ENCODE peak calls at places on chromosomes 6 and 20, in four cellular contexts. One of them, this sample, is unnamed. For H3K27me3, the result is how much of the 10 kb centered on the place peaks cover.

GRCh38 chr20:4633379-4633778 is 88.3 kb upstream of the PRND start:
- DNase-seq in K562: no peak
- DNase-seq in GM23248: no peak
- DNase-seq in neuronal stem cell: no peak
- DNase-seq in this sample: no peak

GRCh38 chr20:21344216-21344615 is 41.1 kb downstream of the XRN2 start:
- DNase-seq in GM23248: no peak
- DNase-seq in neuronal stem cell: no peak
- DNase-seq in K562: no peak
- DNase-seq in this sample: no peak

GRCh38 chr6:20691185-20691584 is 156.9 kb downstream of the CDKAL1 start:
- DNase-seq in GM23248: no peak
- DNase-seq in neuronal stem cell: no peak
- DNase-seq in K562: no peak
- DNase-seq in this sample: no peak

GRCh38 chr20:6533828-6534388 is 233.6 kb upstream of the BMP2 start:
- DNase-seq in neuronal stem cell: no peak
- DNase-seq in K562: no peak
- DNase-seq in GM23248: peak
- DNase-seq in this sample: no peak

GRCh38 chr6:78436335-78436734 is 431.0 kb upstream of the IRAK1BP1 start:
- DNase-seq in GM23248: peak
- DNase-seq in neuronal stem cell: no peak
- DNase-seq in K562: no peak
- DNase-seq in this sample: no peak

GRCh38 chr6:10478187-10479040 is 42.7 kb upstream of the GCNT2 start:
- DNase-seq in neuronal stem cell: peak
- DNase-seq in GM23248: peak
- DNase-seq in K562: peak
- DNase-seq in this sample: peak

GRCh38 chr6:157879873-157880254 is 56.8 kb downstream of the SNX9 start:
- DNase-seq in K562: no peak
- DNase-seq in GM23248: no peak
- DNase-seq in neuronal stem cell: no peak
- DNase-seq in this sample: peak

GRCh38 chr6:116528800-116529199 is 16.7 kb downstream of the TRAPPC3L start:
- DNase-seq in GM23248: peak
- DNase-seq in K562: no peak
- DNase-seq in neuronal stem cell: no peak
- DNase-seq in this sample: no peak

GRCh38 chr6:28635547-28636158 is 110.0 kb downstream of the GPX5 start:
- DNase-seq in K562: no peak
- DNase-seq in GM23248: peak
- DNase-seq in neuronal stem cell: no peak
- DNase-seq in this sample: no peak

GRCh38 chr6:28280595-28281287 is 631 bp upstream of the PGBD1 start:
- DNase-seq in neuronal stem cell: no peak
- DNase-seq in GM23248: no peak
- DNase-seq in K562: no peak
- DNase-seq in this sample: no peak

GRCh38 chr6:7673063-7673536 is 52.8 kb upstream of the BMP6 start:
- DNase-seq in K562: peak
- DNase-seq in neuronal stem cell: peak
- DNase-seq in GM23248: peak
- DNase-seq in this sample: no peak

GRCh38 chr20:25338112-25339023 is 52.3 kb downstream of the ABHD12 start:
- DNase-seq in K562: no peak
- DNase-seq in GM23248: no peak
- DNase-seq in neuronal stem cell: no peak
- DNase-seq in this sample: no peak

GRCh38 chr20:36093025-36093803 is 61.3 kb upstream of the EPB41L1 start:
- DNase-seq in GM23248: peak
- DNase-seq in neuronal stem cell: no peak
- DNase-seq in K562: peak
- DNase-seq in this sample: no peak

GRCh38 chr20:77231-77630 is 10.2 kb upstream of the DEFB125 start:
- DNase-seq in K562: no peak
- DNase-seq in neuronal stem cell: no peak
- DNase-seq in GM23248: no peak
- DNase-seq in this sample: no peak

GRCh38 chr20:2326046-2326445 is 30.2 kb downstream of the TGM3 start:
- DNase-seq in K562: no peak
- DNase-seq in neuronal stem cell: no peak
- DNase-seq in GM23248: no peak
- DNase-seq in this sample: no peak

GRCh38 chr20:25011261-25011660 is 18.7 kb upstream of the APMAP start:
- DNase-seq in K562: no peak
- DNase-seq in neuronal stem cell: no peak
- DNase-seq in GM23248: no peak
- DNase-seq in this sample: no peak

GRCh38 chr6:100462990-100463684 is 1.6 kb downstream of the SIM1 start:
- DNase-seq in GM23248: no peak
- DNase-seq in neuronal stem cell: no peak
- DNase-seq in K562: no peak
- DNase-seq in this sample: no peak

GRCh38 chr6:163923658-163924411 is 509.3 kb downstream of the QKI start:
- DNase-seq in GM23248: no peak
- DNase-seq in K562: no peak
- DNase-seq in neuronal stem cell: no peak
- DNase-seq in this sample: no peak

GRCh38 chr6:46217671-46218131 is 46.9 kb upstream of the ENPP5 start:
- DNase-seq in GM23248: peak
- DNase-seq in K562: no peak
- DNase-seq in neuronal stem cell: no peak
- DNase-seq in this sample: no peak

GRCh38 chr6:159875194-159875593 is 15.6 kb upstream of the MAS1 start:
- DNase-seq in neuronal stem cell: no peak
- DNase-seq in K562: no peak
- DNase-seq in GM23248: no peak
- DNase-seq in this sample: no peak

GRCh38 chr6:107400748-107401147 is 58.6 kb downstream of the PDSS2 start:
- DNase-seq in K562: no peak
- DNase-seq in neuronal stem cell: no peak
- DNase-seq in GM23248: no peak
- DNase-seq in this sample: no peak

GRCh38 chr6:111686249-111686997 is 80.7 kb upstream of the TRAF3IP2 start:
- DNase-seq in GM23248: peak
- DNase-seq in neuronal stem cell: peak
- DNase-seq in K562: no peak
- DNase-seq in this sample: no peak

GRCh38 chr6:148969679-148970078 is 222.8 kb downstream of the UST start:
- DNase-seq in K562: no peak
- DNase-seq in GM23248: peak
- DNase-seq in neuronal stem cell: no peak
- DNase-seq in this sample: no peak

GRCh38 chr6:410555-411395 is 19.2 kb downstream of the IRF4 start:
- DNase-seq in K562: no peak
- DNase-seq in GM23248: no peak
- DNase-seq in neuronal stem cell: no peak
- DNase-seq in this sample: no peak

GRCh38 chr6:408148-408547 is 16.6 kb downstream of the IRF4 start:
- DNase-seq in neuronal stem cell: no peak
- DNase-seq in GM23248: no peak
- DNase-seq in K562: no peak
- DNase-seq in this sample: no peak

GRCh38 chr6:411402-412145 is 20.0 kb downstream of the IRF4 start:
- DNase-seq in GM23248: peak
- DNase-seq in K562: no peak
- DNase-seq in neuronal stem cell: no peak
- DNase-seq in this sample: no peak

GRCh38 chr6:409370-409972 is 17.9 kb downstream of the IRF4 start:
- DNase-seq in GM23248: no peak
- DNase-seq in K562: no peak
- DNase-seq in neuronal stem cell: no peak
- DNase-seq in this sample: no peak

GRCh38 chr6:408599-409102 is 17.1 kb downstream of the IRF4 start:
- DNase-seq in GM23248: peak
- DNase-seq in neuronal stem cell: peak
- DNase-seq in K562: peak
- DNase-seq in this sample: no peak
- H3K4me3 ChIP-seq in GM23248: no peak
- H3K4me3 ChIP-seq in neuronal stem cell: no peak
- H3K4me3 ChIP-seq in K562: no peak
- H3K4me3 ChIP-seq in this sample: no peak

DNA sequence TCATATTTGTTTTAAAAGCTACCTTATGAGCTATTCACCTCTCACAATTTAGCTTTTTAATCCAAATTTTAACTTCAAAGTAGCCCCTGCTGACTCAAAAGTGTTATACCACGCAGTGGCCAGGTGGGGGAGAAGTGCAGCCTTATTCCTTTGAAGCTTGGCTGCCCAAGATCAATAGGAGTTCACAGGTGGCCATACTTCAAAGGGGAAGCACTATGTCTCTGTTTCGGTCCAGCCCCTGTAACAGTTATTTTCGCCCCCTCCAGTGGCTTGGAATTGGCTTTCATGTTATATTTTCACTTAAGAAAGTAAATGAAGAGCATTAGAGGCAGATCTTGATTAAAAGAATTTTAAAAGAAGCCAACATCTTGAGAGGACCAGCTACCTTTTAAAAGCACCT is 608.4 kb downstream of the EPHA7 start:
- DNase-seq in GM23248: peak
- DNase-seq in neuronal stem cell: peak
- DNase-seq in K562: peak
- DNase-seq in this sample: peak
- H3K4me2 ChIP-seq in GM23248: no peak
- H3K4me2 ChIP-seq in neuronal stem cell: no peak
- H3K4me2 ChIP-seq in K562: no peak
- H3K4me2 ChIP-seq in this sample: peak

GRCh38 chr20:57231161-57231560 is 35.3 kb downstream of the BMP7 start:
- DNase-seq in GM23248: no peak
- DNase-seq in K562: no peak
- DNase-seq in neuronal stem cell: no peak
- DNase-seq in this sample: no peak
- H3K27me3 ChIP-seq in GM23248: half or more
- H3K27me3 ChIP-seq in K562: under half
- H3K27me3 ChIP-seq in neuronal stem cell: under half
- H3K27me3 ChIP-seq in this sample: under half

GRCh38 chr20:44186674-44187053 is 324 bp downstream of the JPH2 start:
- DNase-seq in neuronal stem cell: no peak
- DNase-seq in GM23248: peak
- DNase-seq in K562: no peak
- DNase-seq in this sample: no peak

GRCh38 chr20:44187763-44188709 is 1.0 kb upstream of the JPH2 start:
- DNase-seq in K562: no peak
- DNase-seq in neuronal stem cell: no peak
- DNase-seq in GM23248: peak
- DNase-seq in this sample: no peak

GRCh38 chr20:44186201-44186600 is 787 bp downstream of the JPH2 start:
- DNase-seq in neuronal stem cell: no peak
- DNase-seq in K562: no peak
- DNase-seq in GM23248: no peak
- DNase-seq in this sample: no peak

GRCh38 chr20:44188752-44189151 is 1.8 kb upstream of the JPH2 start:
- DNase-seq in GM23248: no peak
- DNase-seq in K562: no peak
- DNase-seq in neuronal stem cell: no peak
- DNase-seq in this sample: no peak

DNA sequence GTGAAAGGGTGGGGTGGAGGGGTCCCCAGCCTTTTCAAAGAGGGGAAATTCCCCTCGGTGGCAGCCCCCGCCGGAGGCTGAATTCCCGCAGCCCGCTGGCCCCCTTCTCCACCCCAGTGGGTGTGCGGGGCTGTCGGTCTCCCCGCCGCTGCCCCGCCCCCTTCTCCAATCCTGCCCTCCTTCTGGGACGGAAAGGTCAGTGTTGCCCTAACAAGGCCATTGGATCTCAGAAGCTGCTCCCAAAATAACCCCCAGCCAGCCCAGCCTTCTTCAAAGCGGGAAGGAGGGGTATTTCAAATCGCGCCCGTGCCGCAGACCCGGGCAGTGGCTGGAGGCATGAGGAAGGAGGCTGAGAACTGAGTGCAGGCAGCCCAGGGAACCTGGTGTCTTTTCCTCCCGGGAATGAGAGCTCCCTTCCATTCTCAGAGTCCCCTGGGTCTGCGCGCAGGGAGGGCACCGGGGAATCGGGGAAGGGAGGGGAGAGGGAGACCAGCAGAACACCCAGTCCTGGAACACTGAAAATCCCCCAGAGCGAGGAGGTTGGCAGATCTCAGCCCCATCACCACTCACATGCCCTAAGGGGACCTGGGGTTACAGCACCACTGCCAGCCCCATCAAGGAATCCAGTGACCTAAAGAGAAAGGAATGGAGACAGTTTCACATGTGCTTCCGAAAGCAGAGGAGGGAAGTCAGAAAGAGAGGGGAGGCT is at the start of gene JPH2:
- DNase-seq in GM23248: peak
- DNase-seq in K562: no peak
- DNase-seq in neuronal stem cell: no peak
- DNase-seq in this sample: no peak
- H3K4me3 ChIP-seq in GM23248: peak
- H3K4me3 ChIP-seq in K562: no peak
- H3K4me3 ChIP-seq in neuronal stem cell: peak
- H3K4me3 ChIP-seq in this sample: no peak

DNA sequence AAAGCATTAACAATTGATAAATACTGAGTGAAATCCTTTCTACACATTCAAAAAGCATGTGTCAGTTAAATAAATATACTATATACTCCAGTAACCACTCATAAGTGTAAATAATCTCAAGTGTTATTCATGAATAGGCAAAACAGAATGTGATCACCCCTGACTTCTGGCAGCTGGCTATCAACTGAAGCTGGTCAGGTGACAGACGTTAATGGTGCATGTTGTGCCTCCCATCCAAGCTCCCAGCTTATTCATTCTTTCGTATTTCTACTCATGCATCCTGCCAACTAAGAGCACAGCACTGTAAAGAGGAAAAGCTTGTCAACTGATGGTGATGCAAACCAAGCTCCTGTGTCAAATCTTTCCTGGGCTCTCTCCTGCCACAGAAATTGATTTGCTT is 7.7 kb downstream of the PSMB1 start:
- DNase-seq in K562: no peak
- DNase-seq in neuronal stem cell: no peak
- DNase-seq in GM23248: no peak
- DNase-seq in this sample: no peak
- H3K4me2 ChIP-seq in K562: no peak
- H3K4me2 ChIP-seq in neuronal stem cell: no peak
- H3K4me2 ChIP-seq in GM23248: no peak
- H3K4me2 ChIP-seq in this sample: no peak

GRCh38 chr20:46299078-46299477 is 9.2 kb downstream of the CDH22 start:
- DNase-seq in neuronal stem cell: no peak
- DNase-seq in GM23248: no peak
- DNase-seq in K562: no peak
- DNase-seq in this sample: no peak

GRCh38 chr20:46302119-46302518 is 6.2 kb downstream of the CDH22 start:
- DNase-seq in GM23248: no peak
- DNase-seq in neuronal stem cell: no peak
- DNase-seq in K562: no peak
- DNase-seq in this sample: no peak

GRCh38 chr20:46298374-46298773 is 9.9 kb downstream of the CDH22 start:
- DNase-seq in neuronal stem cell: no peak
- DNase-seq in GM23248: no peak
- DNase-seq in K562: no peak
- DNase-seq in this sample: no peak

GRCh38 chr20:46303176-46303956 is 4.9 kb downstream of the CDH22 start:
- DNase-seq in neuronal stem cell: no peak
- DNase-seq in GM23248: no peak
- DNase-seq in K562: no peak
- DNase-seq in this sample: no peak

GRCh38 chr20:46300281-46300680 is 8.0 kb downstream of the CDH22 start:
- DNase-seq in GM23248: no peak
- DNase-seq in neuronal stem cell: no peak
- DNase-seq in K562: no peak
- DNase-seq in this sample: no peak
- H3K27me3 ChIP-seq in GM23248: under half
- H3K27me3 ChIP-seq in neuronal stem cell: under half
- H3K27me3 ChIP-seq in K562: under half
- H3K27me3 ChIP-seq in this sample: half or more